ENCODE peak calls at places on chromosomes 5 and 9, in five cellular contexts. V is tibial artery, D is fibroblast of pulmonary artery, P is psoas muscle, I is Panc1. M is an unnamed sample.

GRCh38 chr9:83707518-83707767 is 315 bp downstream of the UBQLN1 start:
- DNase-seq in V (peak), D (no peak), P (peak), I (peak), M (no peak)

GRCh38 chr9:89743216-89743575 is 138.4 kb downstream of the GADD45G start:
- DNase-seq in V (no peak), D (no peak), P (no peak), I (no peak), M (no peak)

GRCh38 chr9:15069106-15069505 is 158.9 kb upstream of the FREM1 start:
- DNase-seq in V (no peak), D (no peak), P (no peak), I (no peak), M (no peak)

GRCh38 chr5:125065114-125065513 is 318.7 kb upstream of the ZNF608 start:
- DNase-seq in V (no peak), D (no peak), P (no peak), I (no peak), M (no peak)

GRCh38 chr5:159163027-159163699 is 46.2 kb downstream of the RNF145 start:
- DNase-seq in V (no peak), D (peak), P (no peak), I (peak), M (no peak)

GRCh38 chr5:139676951-139677367 is 28.8 kb downstream of the CXXC5 start:
- DNase-seq in V (no peak), D (no peak), P (no peak), I (no peak), M (no peak)

GRCh38 chr9:121774715-121775613 is 123.5 kb downstream of the DAB2IP start:
- DNase-seq in V (peak), D (no peak), P (peak), I (no peak), M (no peak)

GRCh38 chr5:172661536-172661935 is 20.5 kb downstream of the NEURL1B start:
- DNase-seq in V (no peak), D (no peak), P (no peak), I (no peak), M (no peak)

GRCh38 chr5:59760798-59761348 is 132.7 kb downstream of the PDE4D start:
- DNase-seq in V (no peak), D (peak), P (no peak), I (peak), M (no peak)

GRCh38 chr9:129712595-129713524 is 40.0 kb downstream of the PTGES start:
- DNase-seq in V (no peak), D (peak), P (no peak), I (no peak), M (no peak)

GRCh38 chr5:175718401-175719108 is 60.7 kb downstream of the HRH2 start:
- DNase-seq in V (peak), D (peak), P (peak), I (no peak), M (peak)

GRCh38 chr5:60943624-60944023 is 1.2 kb downstream of the ERCC8 start:
- DNase-seq in V (no peak), D (peak), P (no peak), I (no peak), M (peak)
- H3K4me3 ChIP-seq in V (no peak), D (peak), P (peak), I (peak), M (peak)

DNA sequence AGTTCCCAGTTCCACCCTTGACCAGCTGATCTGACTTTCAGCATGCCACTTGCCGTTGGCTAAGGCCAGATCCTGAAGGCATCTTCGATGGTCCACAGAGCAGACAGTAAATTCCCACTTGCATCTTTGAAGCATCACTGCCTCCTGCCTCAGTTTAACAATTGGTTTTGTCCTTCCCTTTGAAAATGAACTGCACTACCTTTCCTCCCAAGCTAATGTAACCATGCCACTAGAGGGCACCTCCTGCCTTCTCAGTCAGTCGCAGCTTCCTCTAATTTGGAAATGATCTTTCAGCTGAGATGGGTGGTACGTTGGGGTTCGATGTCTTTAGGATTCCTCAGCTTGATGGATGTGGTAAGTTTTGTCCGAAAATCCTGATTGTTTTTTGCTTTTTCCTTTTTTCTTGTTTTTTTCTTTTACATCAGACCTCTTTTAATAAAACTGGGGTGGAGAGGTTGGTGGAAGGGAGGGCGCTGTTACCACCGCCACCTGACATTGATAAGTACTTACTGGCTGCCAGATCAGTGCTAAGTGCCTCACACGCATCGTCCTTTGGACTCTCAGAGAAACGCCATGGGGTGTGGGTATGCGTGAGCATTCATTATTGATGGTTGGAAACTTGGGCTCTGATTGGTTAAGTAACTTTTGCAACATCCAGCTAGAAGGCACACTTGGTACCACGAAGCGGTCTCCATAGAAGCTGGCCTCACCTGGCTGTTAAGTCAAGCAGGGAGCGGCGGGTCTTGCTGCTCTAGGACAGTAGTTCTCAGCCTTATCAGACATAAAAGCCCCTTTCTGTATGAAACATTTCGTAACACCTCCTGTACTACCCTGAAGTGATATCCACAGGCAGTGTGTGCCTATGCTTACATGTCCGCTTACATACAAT is 16.9 kb downstream of the PTTG1 start:
- DNase-seq in V (no peak), D (peak), P (no peak), I (peak), M (peak)
- H3K4me3 ChIP-seq in V (peak), D (peak), P (peak), I (peak), M (peak)

GRCh38 chr9:16074962-16075361 is 522.1 kb downstream of the CCDC171 start:
- DNase-seq in V (no peak), D (peak), P (no peak), I (no peak), M (no peak)
- H3K4me3 ChIP-seq in V (no peak), D (no peak), P (no peak), I (no peak), M (no peak)

GRCh38 chr9:98866435-98867108 is 59.1 kb downstream of the GALNT12 start:
- DNase-seq in V (no peak), D (no peak), P (no peak), I (no peak), M (no peak)
- H3K4me3 ChIP-seq in V (no peak), D (no peak), P (no peak), I (no peak), M (no peak)

GRCh38 chr9:124593080-124594058 is 86.2 kb upstream of the NR5A1 start:
- DNase-seq in V (no peak), D (no peak), P (no peak), I (no peak), M (no peak)
- H3K4me3 ChIP-seq in V (no peak), D (no peak), P (no peak), I (no peak), M (no peak)

GRCh38 chr9:120710110-120710981 is 3.9 kb downstream of the MEGF9 start:
- DNase-seq in V (no peak), D (no peak), P (no peak), I (no peak), M (no peak)
- H3K4me3 ChIP-seq in V (peak), D (no peak), P (peak), I (peak), M (peak)

GRCh38 chr5:16934669-16935068 is 1.4 kb downstream of the MYO10 start:
- DNase-seq in V (no peak), D (peak), P (no peak), I (no peak), M (no peak)

GRCh38 chr5:16935271-16936149 is 578 bp downstream of the MYO10 start:
- DNase-seq in V (peak), D (no peak), P (peak), I (no peak), M (no peak)

GRCh38 chr5:16933337-16933736 is 2.8 kb downstream of the MYO10 start:
- DNase-seq in V (no peak), D (no peak), P (no peak), I (no peak), M (no peak)

GRCh38 chr5:16932401-16932800 is 3.7 kb downstream of the MYO10 start:
- DNase-seq in V (no peak), D (no peak), P (no peak), I (no peak), M (no peak)

GRCh38 chr5:16934123-16934522 is 2.0 kb downstream of the MYO10 start:
- DNase-seq in V (peak), D (peak), P (peak), I (peak), M (peak)
- H3K4me3 ChIP-seq in V (peak), D (peak), P (peak), I (peak), M (no peak)

GRCh38 chr5:156825688-156826087 is 24.4 kb upstream of the PPP1R2B start:
- DNase-seq in V (no peak), D (no peak), P (no peak), I (no peak), M (no peak)
- H3K4me3 ChIP-seq in V (no peak), D (no peak), P (no peak), I (no peak), M (no peak)

M was measured in Karpas-422.